ENCODE peak calls at places on chromosome 6, in four cellular contexts. One of them, this sample, is unnamed.

GRCh38 chr6:163001341-163001740 is 273.6 kb downstream of the PACRG start:
- DNase-seq in uterus: no peak
- DNase-seq in PC-9: no peak
- DNase-seq in stomach: no peak
- DNase-seq in this sample: no peak

GRCh38 chr6:141183368-141183767 is 949.4 kb upstream of the GJE1 start:
- DNase-seq in uterus: no peak
- DNase-seq in PC-9: no peak
- DNase-seq in stomach: no peak
- DNase-seq in this sample: no peak

GRCh38 chr6:133407320-133408100 is 166.4 kb downstream of the EYA4 start:
- DNase-seq in uterus: no peak
- DNase-seq in PC-9: no peak
- DNase-seq in stomach: no peak
- DNase-seq in this sample: no peak

GRCh38 chr6:77034161-77034560 is 429.1 kb downstream of the HTR1B start:
- DNase-seq in uterus: no peak
- DNase-seq in PC-9: peak
- DNase-seq in stomach: no peak
- DNase-seq in this sample: peak

GRCh38 chr6:113994934-113995342 is 24.0 kb upstream of the HDAC2 start:
- DNase-seq in uterus: no peak
- DNase-seq in PC-9: peak
- DNase-seq in stomach: no peak
- DNase-seq in this sample: peak

GRCh38 chr6:21079468-21080048 is 514.0 kb upstream of the SOX4 start:
- DNase-seq in uterus: no peak
- DNase-seq in PC-9: no peak
- DNase-seq in stomach: no peak
- DNase-seq in this sample: no peak

GRCh38 chr6:124958759-124959354 is 3.4 kb upstream of the RNF217 start:
- DNase-seq in uterus: no peak
- DNase-seq in PC-9: no peak
- DNase-seq in stomach: no peak
- DNase-seq in this sample: peak

GRCh38 chr6:125123051-125123450 is 30.5 kb upstream of the TPD52L1 start:
- DNase-seq in uterus: no peak
- DNase-seq in PC-9: no peak
- DNase-seq in stomach: no peak
- DNase-seq in this sample: no peak

GRCh38 chr6:49342410-49342809 is 120.6 kb downstream of the MMUT start:
- DNase-seq in uterus: no peak
- DNase-seq in PC-9: no peak
- DNase-seq in stomach: no peak
- DNase-seq in this sample: no peak

GRCh38 chr6:111253999-111254778 is 166.9 kb downstream of the SLC16A10 start:
- DNase-seq in uterus: no peak
- DNase-seq in PC-9: no peak
- DNase-seq in stomach: no peak
- DNase-seq in this sample: no peak

GRCh38 chr6:129440691-129441090 is 269.3 kb downstream of the ARHGAP18 start:
- DNase-seq in uterus: no peak
- DNase-seq in PC-9: no peak
- DNase-seq in stomach: no peak
- DNase-seq in this sample: peak

GRCh38 chr6:5464096-5464885 is 203.0 kb downstream of the FARS2 start:
- DNase-seq in uterus: no peak
- DNase-seq in PC-9: no peak
- DNase-seq in stomach: no peak
- DNase-seq in this sample: no peak

GRCh38 chr6:28002181-28002580 is 45.1 kb downstream of the OR2B6 start:
- DNase-seq in uterus: no peak
- DNase-seq in PC-9: no peak
- DNase-seq in stomach: no peak
- DNase-seq in this sample: no peak

GRCh38 chr6:24357336-24358218 is at the start of gene DCDC2:
- DNase-seq in uterus: no peak
- DNase-seq in PC-9: peak
- DNase-seq in stomach: peak
- DNase-seq in this sample: peak

GRCh38 chr6:34350100-34350936 is 42.2 kb downstream of the NUDT3 start:
- DNase-seq in uterus: no peak
- DNase-seq in PC-9: no peak
- DNase-seq in stomach: no peak
- DNase-seq in this sample: no peak

GRCh38 chr6:90859612-90860011 is 272.7 kb upstream of the MAP3K7 start:
- DNase-seq in uterus: no peak
- DNase-seq in PC-9: peak
- DNase-seq in stomach: no peak
- DNase-seq in this sample: no peak

GRCh38 chr6:146103416-146104072 is 74.7 kb downstream of the GRM1 start:
- DNase-seq in uterus: no peak
- DNase-seq in PC-9: no peak
- DNase-seq in stomach: no peak
- DNase-seq in this sample: no peak

GRCh38 chr6:117078624-117079023 is 186.7 kb upstream of the VGLL2 start:
- DNase-seq in uterus: no peak
- DNase-seq in PC-9: no peak
- DNase-seq in stomach: no peak
- DNase-seq in this sample: no peak

GRCh38 chr6:16129623-16130243 is 847 bp downstream of the MYLIP start:
- DNase-seq in uterus: peak
- DNase-seq in PC-9: peak
- DNase-seq in stomach: peak
- DNase-seq in this sample: peak

GRCh38 chr6:105536961-105537360 is 134.1 kb upstream of the PREP start:
- DNase-seq in uterus: no peak
- DNase-seq in PC-9: no peak
- DNase-seq in stomach: no peak
- DNase-seq in this sample: no peak

GRCh38 chr6:169345198-169345597 is 91.6 kb upstream of the THBS2 start:
- DNase-seq in uterus: peak
- DNase-seq in PC-9: no peak
- DNase-seq in stomach: no peak
- DNase-seq in this sample: peak

GRCh38 chr6:90468080-90468479 is 118.8 kb downstream of the MAP3K7 start:
- DNase-seq in uterus: no peak
- DNase-seq in PC-9: no peak
- DNase-seq in stomach: no peak
- DNase-seq in this sample: peak

GRCh38 chr6:134381926-134382325 is 64.0 kb upstream of the SGK1 start:
- DNase-seq in uterus: no peak
- DNase-seq in PC-9: no peak
- DNase-seq in stomach: peak
- DNase-seq in this sample: peak

GRCh38 chr6:74222768-74223321 is 526.8 kb downstream of the CD109 start:
- DNase-seq in uterus: no peak
- DNase-seq in PC-9: no peak
- DNase-seq in stomach: no peak
- DNase-seq in this sample: no peak

GRCh38 chr6:14266266-14266665 is 148.7 kb downstream of the CD83 start:
- DNase-seq in uterus: no peak
- DNase-seq in PC-9: no peak
- DNase-seq in stomach: no peak
- DNase-seq in this sample: no peak

GRCh38 chr6:14263881-14264424 is 146.4 kb downstream of the CD83 start:
- DNase-seq in uterus: no peak
- DNase-seq in PC-9: no peak
- DNase-seq in stomach: no peak
- DNase-seq in this sample: no peak

GRCh38 chr6:14267885-14268660 is 150.5 kb downstream of the CD83 start:
- DNase-seq in uterus: no peak
- DNase-seq in PC-9: no peak
- DNase-seq in stomach: no peak
- DNase-seq in this sample: no peak

GRCh38 chr6:14269434-14269833 is 151.9 kb downstream of the CD83 start:
- DNase-seq in uterus: no peak
- DNase-seq in PC-9: no peak
- DNase-seq in stomach: no peak
- DNase-seq in this sample: no peak

GRCh38 chr6:14265049-14266021 is 147.8 kb downstream of the CD83 start:
- DNase-seq in uterus: no peak
- DNase-seq in PC-9: no peak
- DNase-seq in stomach: no peak
- DNase-seq in this sample: no peak
- TF ChIP-seq CTCF in uterus: no peak
- TF ChIP-seq CTCF in PC-9: no peak
- TF ChIP-seq CTCF in stomach: no peak
- TF ChIP-seq CTCF in this sample: peak

GRCh38 chr6:54232703-54233102 is 75.5 kb upstream of the TINAG start:
- DNase-seq in uterus: no peak
- DNase-seq in PC-9: no peak
- DNase-seq in stomach: no peak
- DNase-seq in this sample: no peak

GRCh38 chr6:54234539-54234938 is 73.7 kb upstream of the TINAG start:
- DNase-seq in uterus: no peak
- DNase-seq in PC-9: no peak
- DNase-seq in stomach: no peak
- DNase-seq in this sample: no peak

GRCh38 chr6:54243699-54244098 is 64.5 kb upstream of the TINAG start:
- DNase-seq in uterus: no peak
- DNase-seq in PC-9: no peak
- DNase-seq in stomach: no peak
- DNase-seq in this sample: no peak

GRCh38 chr6:54236984-54237383 is 71.3 kb upstream of the TINAG start:
- DNase-seq in uterus: no peak
- DNase-seq in PC-9: no peak
- DNase-seq in stomach: no peak
- DNase-seq in this sample: no peak

DNA sequence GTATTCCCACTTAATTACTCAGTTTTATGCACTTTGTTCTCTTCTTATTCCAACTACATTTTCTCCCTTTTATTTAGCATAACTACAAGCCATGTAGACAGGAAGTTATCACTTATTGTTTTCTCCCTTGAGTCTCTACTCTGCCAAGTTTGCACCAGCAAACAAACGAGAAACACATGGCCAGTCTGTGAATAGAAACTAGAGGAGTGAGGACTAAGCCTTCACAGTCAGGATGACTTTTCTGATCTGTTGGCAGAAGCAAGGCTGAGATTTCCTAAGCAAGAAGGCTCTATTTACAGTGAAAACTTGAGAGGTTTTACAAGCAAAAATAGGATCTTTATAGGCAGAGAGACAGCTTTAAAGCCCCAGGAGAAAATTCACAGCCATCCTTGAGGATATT is 69.8 kb upstream of the TINAG start:
- DNase-seq in uterus: no peak
- DNase-seq in PC-9: no peak
- DNase-seq in stomach: no peak
- DNase-seq in this sample: peak
- H3K4me3 ChIP-seq in uterus: no peak
- H3K4me3 ChIP-seq in PC-9: no peak
- H3K4me3 ChIP-seq in stomach: no peak
- H3K4me3 ChIP-seq in this sample: no peak

DNA sequence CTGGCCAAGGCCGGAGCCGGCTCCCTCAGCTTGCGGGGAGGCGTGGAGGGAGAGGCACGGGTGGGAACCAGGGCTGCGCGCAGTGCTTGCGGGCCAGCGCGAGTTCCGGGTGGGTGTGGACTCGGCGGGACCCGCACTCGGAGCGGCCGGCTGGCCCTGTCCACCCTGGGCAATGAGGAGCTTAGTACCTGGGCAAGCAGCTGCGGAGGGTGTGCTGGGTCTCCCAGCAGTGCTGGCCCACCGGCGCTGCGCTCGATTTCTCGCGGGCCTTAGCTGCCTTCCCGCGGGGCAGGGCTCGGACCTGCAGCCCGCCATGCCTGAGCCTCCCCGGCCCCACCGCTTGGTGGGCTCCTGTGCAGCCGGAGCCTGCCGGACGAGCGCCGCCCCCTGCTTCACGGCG is 91.4 kb upstream of the MAN1A1 start:
- DNase-seq in uterus: no peak
- DNase-seq in PC-9: no peak
- DNase-seq in stomach: no peak
- DNase-seq in this sample: no peak
- TF ChIP-seq CTCF in uterus: no peak
- TF ChIP-seq CTCF in PC-9: no peak
- TF ChIP-seq CTCF in stomach: no peak
- TF ChIP-seq CTCF in this sample: no peak

DNA sequence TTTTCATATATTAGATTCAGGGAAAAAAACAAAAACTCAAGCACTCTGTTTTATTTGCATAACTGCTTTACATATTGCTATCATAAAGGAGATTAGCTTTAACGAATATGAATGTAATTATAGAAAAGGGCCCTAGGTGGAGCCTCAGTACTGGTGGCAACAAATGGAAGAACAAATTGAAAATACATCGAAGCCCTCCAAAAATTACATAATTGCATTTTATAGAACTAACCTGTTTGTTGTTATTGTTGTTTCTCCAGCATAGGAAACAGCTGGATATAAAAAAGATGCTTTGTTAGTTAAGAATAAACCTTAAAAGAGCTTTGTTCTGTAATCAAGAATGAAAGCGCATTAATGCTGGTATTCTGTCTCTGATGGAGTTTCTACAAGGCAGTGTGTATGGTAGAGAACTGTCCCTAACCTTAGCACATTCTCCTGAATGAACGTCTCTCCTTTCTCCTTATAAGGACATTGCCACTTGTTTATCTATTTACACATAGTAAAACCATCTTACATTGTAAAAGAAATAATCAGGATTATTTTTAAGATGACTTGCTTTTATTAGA is 33.7 kb upstream of the LCA5 start:
- DNase-seq in uterus: no peak
- DNase-seq in PC-9: no peak
- DNase-seq in stomach: no peak
- DNase-seq in this sample: peak
- H3K4me3 ChIP-seq in uterus: no peak
- H3K4me3 ChIP-seq in PC-9: peak
- H3K4me3 ChIP-seq in stomach: peak
- H3K4me3 ChIP-seq in this sample: no peak

DNA sequence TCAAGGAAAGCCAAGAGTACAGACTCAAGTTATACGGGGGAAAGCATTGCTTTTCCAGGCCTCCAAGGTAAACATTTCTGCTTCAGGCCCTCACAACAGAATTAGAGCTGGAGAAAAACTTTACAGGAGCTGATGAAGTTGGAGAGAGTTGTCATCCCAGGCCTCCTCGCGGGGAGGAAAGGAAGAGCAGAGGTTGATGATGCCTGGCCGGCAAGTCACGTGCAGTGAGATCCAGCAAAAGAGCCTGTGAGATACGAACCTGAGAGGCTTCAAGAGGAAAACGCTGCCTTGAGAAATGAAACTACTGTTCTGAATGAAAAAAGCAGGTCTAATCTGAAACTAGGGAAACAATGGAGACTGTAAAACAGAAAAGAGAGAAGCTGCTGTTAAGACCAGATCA is 122.9 kb downstream of the FAM120B start:
- DNase-seq in uterus: no peak
- DNase-seq in PC-9: no peak
- DNase-seq in stomach: no peak
- DNase-seq in this sample: peak
- TF ChIP-seq CTCF in uterus: peak
- TF ChIP-seq CTCF in PC-9: no peak
- TF ChIP-seq CTCF in stomach: no peak
- TF ChIP-seq CTCF in this sample: peak

GRCh38 chr6:393391-394221 is 2.1 kb downstream of the IRF4 start:
- DNase-seq in uterus: no peak
- DNase-seq in PC-9: no peak
- DNase-seq in stomach: no peak
- DNase-seq in this sample: peak
- H3K4me3 ChIP-seq in uterus: no peak
- H3K4me3 ChIP-seq in PC-9: no peak
- H3K4me3 ChIP-seq in stomach: peak
- H3K4me3 ChIP-seq in this sample: no peak

This sample was measured in cardiac fibroblast.